ENCODE peak calls at places on chromosomes 13 and 19, in eight cellular contexts. V, A, C, I, Q, G, U and N are unnamed samples.

GRCh38 chr19:49877020-49877878 is at the start of the genes AKT1S1 and TBC1D17:
- DNase-seq in V (peak; percentile 100), A (peak; percentile 99), C (peak; percentile 99), I (peak; percentile 100), Q (peak; percentile 98), G (peak; percentile 100), U (peak; percentile 100), N (peak; percentile 100)

GRCh38 chr19:49081273-49081672 is 4.0 kb upstream of the SNRNP70 start:
- DNase-seq in V (no peak), A (no peak), C (no peak), I (no peak), Q (no peak), G (no peak), U (no peak), N (no peak)

GRCh38 chr19:44927746-44928145 is 13.3 kb downstream of the APOC1 start:
- DNase-seq in V (no peak), A (no peak), C (no peak), I (no peak), Q (no peak), G (peak; percentile 59), U (no peak), N (no peak)

GRCh38 chr19:48461982-48462655 is 6.7 kb downstream of the KCNJ14 start:
- DNase-seq in V (no peak), A (peak; percentile 94), C (no peak), I (no peak), Q (no peak), G (no peak), U (no peak), N (peak; percentile 71)

GRCh38 chr19:3129112-3129511 is 6.7 kb upstream of the GNA15 start:
- DNase-seq in V (no peak), A (peak; percentile 34), C (no peak), I (no peak), Q (no peak), G (peak; percentile 71), U (no peak), N (no peak)

GRCh38 chr13:114007566-114007965 is 33.7 kb upstream of the C13orf46 start:
- DNase-seq in V (no peak), A (no peak), C (peak; percentile 4), I (no peak), Q (no peak), G (no peak), U (no peak), N (peak; percentile 49)

GRCh38 chr13:32019612-32020233 is 11.9 kb upstream of the FRY start:
- DNase-seq in V (peak; percentile 62), A (peak; percentile 84), C (no peak), I (no peak), Q (peak; percentile 40), G (peak; percentile 81), U (peak; percentile 43), N (no peak)

GRCh38 chr19:6238643-6239281 is 41.0 kb downstream of the MLLT1 start:
- DNase-seq in V (peak; percentile 70), A (no peak), C (peak; percentile 70), I (peak; percentile 78), Q (no peak), G (peak; percentile 34), U (no peak), N (peak; percentile 65)

GRCh38 chr19:10389863-10390262 is 9.5 kb upstream of the TYK2 start:
- DNase-seq in V (no peak), A (peak; percentile 79), C (no peak), I (no peak), Q (no peak), G (no peak), U (no peak), N (no peak)

GRCh38 chr19:13983213-13983889 is 22.8 kb downstream of the RFX1 start:
- DNase-seq in V (no peak), A (no peak), C (no peak), I (no peak), Q (no peak), G (no peak), U (no peak), N (peak; percentile 80)

GRCh38 chr19:19550972-19551861 is 13.2 kb downstream of the CILP2 start:
- DNase-seq in V (no peak), A (no peak), C (no peak), I (no peak), Q (no peak), G (no peak), U (no peak), N (no peak)

GRCh38 chr13:94325660-94326059 is 153.8 kb downstream of the DCT start:
- DNase-seq in V (no peak), A (no peak), C (no peak), I (no peak), Q (no peak), G (peak; percentile 17), U (no peak), N (no peak)

GRCh38 chr19:42316223-42317211 is 3.4 kb downstream of the TMEM145 start:
- DNase-seq in V (no peak), A (no peak), C (no peak), I (peak; percentile 66), Q (no peak), G (peak; percentile 21), U (no peak), N (no peak)

GRCh38 chr13:72221276-72221962 is 354.4 kb upstream of the DACH1 start:
- DNase-seq in V (no peak), A (peak; percentile 93), C (no peak), I (no peak), Q (peak; percentile 39), G (no peak), U (no peak), N (peak; percentile 68)

GRCh38 chr19:41889896-41890295 is 6.9 kb downstream of the ARHGEF1 start:
- DNase-seq in V (no peak), A (no peak), C (no peak), I (no peak), Q (no peak), G (no peak), U (no peak), N (no peak)

GRCh38 chr13:51786425-51787010 is 17.4 kb downstream of the DHRS12 start:
- DNase-seq in V (no peak), A (no peak), C (no peak), I (no peak), Q (no peak), G (no peak), U (no peak), N (no peak)

DNA sequence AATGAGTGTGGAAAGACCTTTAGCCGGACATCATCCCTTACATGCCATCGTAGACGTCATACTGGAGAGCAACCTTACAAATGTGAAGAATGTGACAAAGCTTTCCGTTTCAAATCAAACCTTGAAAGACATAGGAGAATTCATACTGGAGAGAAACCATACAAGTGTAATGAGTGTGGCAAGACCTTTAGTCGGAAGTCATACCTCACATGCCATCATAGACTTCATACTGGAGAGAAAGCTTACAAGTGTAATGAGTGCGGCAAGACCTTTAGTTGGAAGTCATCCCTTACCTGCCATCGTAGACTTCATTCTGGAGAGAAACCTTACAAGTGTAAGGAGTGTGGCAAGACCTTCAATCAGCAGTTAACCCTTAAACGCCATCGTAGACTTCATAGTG is 11.7 kb upstream of the ZNF813 start:
- DNase-seq in V (no peak), A (no peak), C (no peak), I (no peak), Q (no peak), G (no peak), U (no peak), N (no peak)
- H3K9me3 ChIP-seq in V (peaks cover 8% of the 10 kb centered on the region), A (peaks cover 86% of the 10 kb centered on the region), C (peaks cover 69% of the 10 kb centered on the region), I (peaks cover 27% of the 10 kb centered on the region), Q (peaks cover 16% of the 10 kb centered on the region), G (peaks cover 59% of the 10 kb centered on the region), U (peaks cover 17% of the 10 kb centered on the region), N (peaks cover 10% of the 10 kb centered on the region)

GRCh38 chr13:40875048-40875447 is 85.6 kb downstream of the SLC25A15 start:
- DNase-seq in V (no peak), A (no peak), C (no peak), I (no peak), Q (no peak), G (no peak), U (no peak), N (no peak)

GRCh38 chr13:40875583-40875982 is 86.2 kb downstream of the SLC25A15 start:
- DNase-seq in V (no peak), A (no peak), C (no peak), I (no peak), Q (no peak), G (no peak), U (no peak), N (no peak)

GRCh38 chr13:40876020-40876738 is 86.8 kb downstream of the SLC25A15 start:
- DNase-seq in V (no peak), A (no peak), C (no peak), I (no peak), Q (no peak), G (no peak), U (no peak), N (no peak)

GRCh38 chr13:40878823-40879222 is 89.4 kb downstream of the SLC25A15 start:
- DNase-seq in V (no peak), A (no peak), C (no peak), I (no peak), Q (no peak), G (no peak), U (no peak), N (no peak)

GRCh38 chr13:40878321-40878720 is 88.9 kb downstream of the SLC25A15 start:
- DNase-seq in V (no peak), A (no peak), C (no peak), I (no peak), Q (no peak), G (peak; percentile 7), U (no peak), N (no peak)
- H3K9me3 ChIP-seq in V (peaks cover 31% of the 10 kb centered on the region), A (peaks cover 36% of the 10 kb centered on the region), C (peaks cover 42% of the 10 kb centered on the region), I (peaks cover 21% of the 10 kb centered on the region), Q (peaks cover 8% of the 10 kb centered on the region), G (peaks cover 26% of the 10 kb centered on the region), U (peaks cover 16% of the 10 kb centered on the region), N (peaks cover 4% of the 10 kb centered on the region)

DNA sequence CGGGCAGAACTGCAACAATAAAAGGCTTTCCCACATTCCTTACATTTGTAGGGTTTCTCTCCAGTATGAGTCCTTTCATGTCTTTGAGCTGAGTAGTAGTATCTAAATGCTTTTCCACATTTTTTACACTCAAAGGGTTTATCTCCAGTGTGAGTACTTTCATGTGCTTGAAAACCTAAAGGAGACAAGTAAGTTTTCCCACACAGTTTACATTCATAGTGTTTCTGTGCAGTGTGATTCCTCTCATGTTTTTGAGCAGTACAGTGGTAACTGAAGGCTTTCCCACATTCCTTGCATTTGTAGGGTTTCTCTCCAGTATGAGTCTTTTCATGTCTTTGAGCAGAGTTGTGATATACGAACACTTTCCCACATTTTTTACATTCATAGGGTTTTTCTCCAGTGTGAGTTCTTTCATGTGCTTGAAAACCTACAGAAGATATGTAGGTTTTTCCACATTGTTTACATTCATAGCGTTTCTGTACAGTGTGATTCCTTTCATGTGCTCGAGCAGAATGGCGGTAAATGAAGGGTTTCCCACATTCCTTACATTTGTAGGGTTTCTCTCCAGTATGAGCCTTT is 47.0 kb downstream of the ZNF44 start:
- DNase-seq in V (no peak), A (no peak), C (no peak), I (no peak), Q (no peak), G (no peak), U (no peak), N (no peak)
- H3K9me3 ChIP-seq in V (peaks cover 13% of the 10 kb centered on the region), A (peaks cover 70% of the 10 kb centered on the region), C (peaks cover 88% of the 10 kb centered on the region), I (peaks cover 13% of the 10 kb centered on the region), Q (peaks cover 8% of the 10 kb centered on the region), G (peaks cover 49% of the 10 kb centered on the region), U (peaks cover 18% of the 10 kb centered on the region), N (peaks cover 16% of the 10 kb centered on the region)

GRCh38 chr19:43841990-43842389 is 14.9 kb downstream of the ZNF283 start:
- DNase-seq in V (no peak), A (no peak), C (no peak), I (no peak), Q (no peak), G (no peak), U (no peak), N (no peak)

DNA sequence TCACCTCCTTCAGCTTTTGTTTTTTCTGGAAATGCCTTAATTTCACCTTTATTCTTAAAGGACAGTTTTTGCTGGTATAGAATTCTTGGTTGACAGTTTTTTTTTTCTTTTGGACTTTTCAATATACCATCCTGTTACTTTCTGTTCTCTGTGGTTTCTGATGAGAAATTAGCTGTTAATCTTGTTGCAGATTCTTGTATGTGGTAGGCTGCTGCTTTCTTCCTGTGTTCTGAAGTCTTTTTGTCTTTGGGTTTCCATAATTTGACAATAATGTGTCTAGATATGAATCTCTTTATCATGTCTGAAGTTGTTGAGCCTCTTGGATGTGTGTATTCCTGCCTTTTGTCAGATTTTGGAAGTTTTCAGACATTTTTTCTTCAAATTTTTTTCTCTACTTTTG is 12.0 kb downstream of the ZNF283 start:
- DNase-seq in V (no peak), A (no peak), C (no peak), I (no peak), Q (no peak), G (no peak), U (no peak), N (no peak)
- H3K9me3 ChIP-seq in V (peaks cover 79% of the 10 kb centered on the region), A (peaks cover 93% of the 10 kb centered on the region), C (peaks cover 100% of the 10 kb centered on the region), I (peaks cover 26% of the 10 kb centered on the region), Q (peaks cover 6% of the 10 kb centered on the region), G (peaks cover 54% of the 10 kb centered on the region), U (peaks cover 17% of the 10 kb centered on the region), N (peaks cover 57% of the 10 kb centered on the region)